ENCODE peak calls at places on chromosome X, in ten cellular contexts. O is IMR-90, R is GM23248, C is EH, P is esophagus squamous epithelium, L is AG10803, E is NCI-H2227 treated with DMSO at 0.1 percent for 48 hours, Q is mesendoderm, V is amniotic stem cell, G is HCEC 1CT. T is an unnamed sample.

GRCh38 chrX:134671207-134671750 is 13.0 kb upstream of the PLAC1 start:
- DNase-seq in C (peak), E (no peak), Q (no peak), L (no peak), R (no peak), P (no peak), O (peak), G (peak), V (no peak), T (no peak)

GRCh38 chrX:40579880-40580536 is 762 bp upstream of the ATP6AP2 start:
- DNase-seq in Q (no peak), L (no peak), E (peak), V (no peak), R (peak), C (no peak), G (no peak), P (no peak), O (no peak), T (no peak)

GRCh38 chrX:67408423-67409079 is 135.3 kb upstream of the AR start:
- DNase-seq in P (no peak), E (no peak), V (no peak), G (no peak), C (no peak), L (no peak), R (no peak), Q (no peak), O (no peak), T (no peak)

GRCh38 chrX:16061296-16061695 is 62.1 kb upstream of the GRPR start:
- DNase-seq in P (no peak), E (no peak), C (no peak), Q (no peak), L (no peak), V (no peak), G (no peak), O (no peak), R (peak), T (no peak)

GRCh38 chrX:139909716-139910115 is 23.1 kb downstream of the ATP11C start:
- DNase-seq in P (no peak), L (no peak), G (no peak), R (no peak), Q (no peak), C (peak), E (no peak), O (no peak), V (no peak), T (no peak)

GRCh38 chrX:142036111-142036510 is 132.4 kb downstream of the MAGEC1 start:
- DNase-seq in C (peak), L (no peak), E (no peak), P (no peak), R (no peak), G (peak), O (peak), Q (no peak), V (no peak), T (no peak)

GRCh38 chrX:153766871-153767673 is 3.0 kb downstream of the PLXNB3 start:
- DNase-seq in R (no peak), V (no peak), G (no peak), E (no peak), Q (no peak), C (no peak), L (no peak), O (no peak), P (no peak), T (no peak)

GRCh38 chrX:47145408-47146120 is 543 bp downstream of the RBM10 start:
- DNase-seq in O (no peak), L (no peak), C (no peak), V (no peak), E (peak), Q (no peak), R (peak), P (no peak), G (no peak), T (no peak)

GRCh38 chrX:32137525-32137924 is 1065.7 kb upstream of the FTHL17 start:
- DNase-seq in V (no peak), E (no peak), Q (peak), C (no peak), G (no peak), L (no peak), O (no peak), P (no peak), R (peak), T (no peak)

GRCh38 chrX:21158678-21159077 is 215.5 kb upstream of the CNKSR2 start:
- DNase-seq in L (no peak), E (no peak), O (no peak), G (no peak), P (no peak), C (no peak), Q (peak), R (no peak), V (no peak), T (no peak)

GRCh38 chrX:13110427-13111324 is 66.3 kb upstream of the FAM9C start:
- DNase-seq in E (no peak), L (peak), Q (peak), V (peak), P (no peak), R (peak), C (peak), O (peak), G (peak), T (peak)